ENCODE peak calls at places on chromosomes 3 and 15, in four cellular contexts. I, Y, P and X are unnamed samples.

GRCh38 chr15:89673162-89673506 is 6.0 kb downstream of the PLIN1 start:
- DNase-seq in I (peak; percentile 86), Y (peak; percentile 81), P (peak; percentile 79), X (no peak)

GRCh38 chr3:159948423-159949140 is 40.1 kb upstream of the IL12A start:
- DNase-seq in I (no peak), Y (no peak), P (no peak), X (no peak)

GRCh38 chr15:33584797-33585196 is 274.0 kb downstream of the RYR3 start:
- DNase-seq in I (no peak), Y (no peak), P (no peak), X (no peak)

GRCh38 chr3:51703026-51703775 is 3.7 kb upstream of the GRM2 start:
- DNase-seq in I (peak; percentile 35), Y (no peak), P (no peak), X (no peak)

GRCh38 chr3:49006591-49007067 is 562 bp upstream of the WDR6 start:
- DNase-seq in I (no peak), Y (peak; percentile 49), P (no peak), X (no peak)

GRCh38 chr3:34725774-34726173 is 913.6 kb upstream of the ARPP21 start:
- DNase-seq in I (no peak), Y (no peak), P (no peak), X (no peak)

GRCh38 chr15:74749832-74750231 is 1.2 kb downstream of the CYP1A2 start:
- DNase-seq in I (no peak), Y (no peak), P (no peak), X (no peak)

GRCh38 chr3:90136468-90137191 is 1029.2 kb downstream of the EPHA3 start:
- DNase-seq in I (no peak), Y (no peak), P (no peak), X (no peak)

GRCh38 chr15:23035964-23036566 is 3.3 kb downstream of the TUBGCP5 start:
- DNase-seq in I (peak; percentile 80), Y (peak; percentile 73), P (peak; percentile 70), X (peak; percentile 86)

GRCh38 chr3:12948371-12948770 is 107.0 kb upstream of the RPL32 start:
- DNase-seq in I (no peak), Y (no peak), P (no peak), X (no peak)

DNA sequence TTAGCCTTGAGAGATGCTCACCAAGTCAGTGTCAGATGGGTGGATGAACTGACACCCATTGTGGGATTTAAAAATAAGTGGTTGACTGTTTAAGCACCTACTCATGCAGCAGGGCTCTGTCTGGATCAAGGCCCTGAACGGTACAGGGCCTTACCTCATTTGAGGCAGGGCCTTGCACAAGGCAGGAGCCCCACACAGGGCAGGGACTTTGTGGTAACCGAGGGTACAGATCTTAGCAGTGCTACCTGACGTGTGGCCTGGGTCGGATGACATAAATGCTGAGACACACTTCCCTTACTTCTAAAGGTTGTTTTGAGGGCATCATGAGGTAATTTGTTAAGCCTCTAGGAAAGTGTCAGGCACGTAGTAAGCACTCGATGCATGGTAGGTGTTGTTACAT is 59.5 kb upstream of the PLXNA1 start:
- DNase-seq in I (no peak), Y (no peak), P (no peak), X (no peak)
- TF ChIP-seq TEAD4 in I (no peak), Y (no peak), P (no peak), X (no peak)

GRCh38 chr15:36403351-36403750 is 176.1 kb upstream of the CDIN1 start:
- DNase-seq in I (no peak), Y (no peak), P (no peak), X (no peak)

GRCh38 chr15:36400936-36401585 is 178.4 kb upstream of the CDIN1 start:
- DNase-seq in I (no peak), Y (no peak), P (no peak), X (no peak)

GRCh38 chr15:36398212-36398611 is 181.2 kb upstream of the CDIN1 start:
- DNase-seq in I (no peak), Y (no peak), P (no peak), X (no peak)

GRCh38 chr15:36399276-36399675 is 180.2 kb upstream of the CDIN1 start:
- DNase-seq in I (no peak), Y (no peak), P (no peak), X (no peak)

DNA sequence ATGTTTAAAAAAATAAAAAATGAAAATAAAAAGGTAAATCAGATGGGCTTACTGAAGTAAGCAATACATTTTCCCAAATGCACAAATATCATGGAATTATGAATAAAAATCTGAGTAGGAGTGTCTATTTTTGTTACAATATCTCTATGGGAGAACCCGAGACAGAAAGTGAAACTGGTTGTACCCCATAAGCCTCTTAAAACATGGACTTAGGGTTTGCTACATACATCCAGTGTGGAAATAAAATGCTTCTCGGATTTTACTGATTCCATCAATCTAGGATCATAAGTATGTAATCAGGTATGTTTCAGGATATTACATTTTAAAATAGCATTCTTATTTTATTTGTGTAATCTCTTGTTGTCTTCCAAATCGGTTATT is 177.8 kb upstream of the CDIN1 start:
- DNase-seq in I (no peak), Y (no peak), P (no peak), X (no peak)
- TF ChIP-seq TEAD4 in I (no peak), Y (no peak), P (no peak), X (no peak)

GRCh38 chr3:62109534-62109933 is 263.8 kb downstream of the FEZF2 start:
- DNase-seq in I (peak; percentile 38), Y (no peak), P (no peak), X (no peak)
- TF ChIP-seq TEAD4 in I (no peak), Y (no peak), P (no peak), X (no peak)

GRCh38 chr3:55169608-55170010 is 241.8 kb upstream of the LRTM1 start:
- DNase-seq in I (no peak), Y (no peak), P (no peak), X (no peak)

GRCh38 chr3:55165704-55166103 is 237.8 kb upstream of the LRTM1 start:
- DNase-seq in I (no peak), Y (no peak), P (no peak), X (no peak)

GRCh38 chr3:55169161-55169560 is 241.3 kb upstream of the LRTM1 start:
- DNase-seq in I (no peak), Y (no peak), P (no peak), X (no peak)

GRCh38 chr3:55166577-55167555 is 239.0 kb upstream of the LRTM1 start:
- DNase-seq in I (no peak), Y (no peak), P (no peak), X (no peak)

DNA sequence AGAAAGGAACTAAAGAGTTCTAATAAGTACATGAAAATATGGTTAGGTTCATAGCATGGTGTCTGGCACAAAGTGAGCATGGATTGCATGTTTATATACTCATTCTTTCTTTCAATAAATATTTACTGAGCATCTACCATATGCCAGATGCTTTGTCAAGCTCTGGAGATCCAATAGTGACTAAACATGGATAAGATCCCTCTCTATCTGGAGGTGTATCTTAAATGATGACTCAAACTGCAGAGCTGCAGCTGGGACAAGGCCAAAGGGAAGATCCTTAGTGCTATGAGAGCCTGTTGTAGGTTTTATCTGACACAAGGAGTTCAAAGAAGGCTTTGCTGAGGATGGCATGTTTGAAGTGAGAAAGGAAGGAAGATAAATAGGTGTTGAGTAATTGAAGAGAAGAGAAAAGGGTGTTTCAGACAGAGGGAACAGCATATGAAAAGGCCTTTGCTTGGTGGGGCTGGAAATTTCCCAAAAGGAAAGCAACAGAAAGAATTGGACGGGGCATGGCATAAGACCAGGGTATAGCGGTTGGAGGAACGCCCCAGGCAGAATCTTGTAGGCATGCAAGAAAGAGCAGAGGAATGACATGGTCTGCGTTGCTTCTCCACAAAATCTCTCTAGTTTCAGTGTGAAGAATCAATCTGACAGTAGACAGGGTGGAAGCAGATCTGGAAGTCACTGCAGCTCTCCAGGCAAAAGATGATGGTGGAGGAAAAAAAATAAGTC is 239.9 kb upstream of the LRTM1 start:
- DNase-seq in I (no peak), Y (no peak), P (no peak), X (no peak)
- TF ChIP-seq TEAD4 in I (no peak), Y (peak; percentile 74), P (no peak), X (no peak)

GRCh38 chr3:30370681-30371271 is 235.6 kb upstream of the TGFBR2 start:
- DNase-seq in I (no peak), Y (no peak), P (no peak), X (no peak)
- TF ChIP-seq TEAD4 in I (no peak), Y (no peak), P (no peak), X (no peak)

DNA sequence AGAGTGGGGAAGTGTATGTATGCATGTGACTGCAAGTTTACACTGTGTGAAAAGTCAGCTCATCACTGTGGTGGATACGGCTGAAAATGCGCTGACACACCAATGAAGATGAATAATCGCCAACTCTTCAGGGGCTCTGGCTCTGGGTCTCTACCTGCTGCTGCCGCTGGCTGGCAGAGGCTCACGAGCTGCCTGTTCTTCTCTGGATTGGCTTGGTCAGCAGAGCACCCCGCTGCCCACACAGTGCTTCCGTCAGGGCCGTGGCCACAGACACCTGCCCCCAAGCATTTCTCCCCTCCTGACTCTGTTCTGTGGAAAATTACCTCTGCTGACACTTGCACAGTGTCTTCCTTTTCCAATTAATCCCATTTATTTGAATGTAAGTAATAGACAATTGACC is 215.5 kb downstream of the GAP43 start:
- DNase-seq in I (no peak), Y (no peak), P (no peak), X (no peak)
- TF ChIP-seq TEAD4 in I (no peak), Y (no peak), P (no peak), X (no peak)